ENCODE peak calls at places on chromosomes 13 and 19, in six cellular contexts. G is IMR-90, J is mesenchymal stem cell, T is H9, K is H1, C is mesendoderm. B is an unnamed sample. For H3K4me1, the result is how much of the 10 kb centered on the place peaks cover.

GRCh38 chr19:15934332-15935078 is at the start of gene CYP4F11:
- DNase-seq in G (no peak), J (no peak), T (no peak), K (no peak), C (no peak), B (no peak)

GRCh38 chr19:3359850-3360493 is 6.4 kb upstream of the NFIC start:
- DNase-seq in G (no peak), J (no peak), T (no peak), K (no peak), C (no peak), B (no peak)

GRCh38 chr19:5339470-5339949 is 1.1 kb downstream of the PTPRS start:
- DNase-seq in G (no peak), J (no peak), T (no peak), K (no peak), C (no peak), B (no peak)

GRCh38 chr19:19059837-19060611 is 3.8 kb upstream of the SLC25A42 start:
- DNase-seq in G (no peak), J (no peak), T (no peak), K (no peak), C (no peak), B (no peak)

GRCh38 chr13:100542546-100543156 is 45.9 kb downstream of the GGACT start:
- DNase-seq in G (peak), J (peak), T (peak), K (no peak), C (no peak), B (no peak)

GRCh38 chr19:17424743-17425365 is 5.0 kb downstream of the MVB12A start:
- DNase-seq in G (peak), J (peak), T (peak), K (no peak), C (peak), B (peak)

GRCh38 chr13:28576037-28576436 is 81.1 kb upstream of the FLT1 start:
- DNase-seq in G (no peak), J (no peak), T (no peak), K (no peak), C (no peak), B (no peak)

GRCh38 chr13:50122465-50122864 is 107.2 kb downstream of the KCNRG start:
- DNase-seq in G (no peak), J (no peak), T (no peak), K (no peak), C (peak), B (no peak)

GRCh38 chr13:77136902-77137420 is 110.0 kb upstream of the FBXL3 start:
- DNase-seq in G (peak), J (peak), T (no peak), K (no peak), C (peak), B (no peak)

GRCh38 chr19:42831221-42832019 is 48.1 kb downstream of the PSG1 start:
- DNase-seq in G (no peak), J (no peak), T (no peak), K (no peak), C (no peak), B (no peak)

GRCh38 chr19:51664997-51665396 is 18.4 kb upstream of the SIGLEC14 start:
- DNase-seq in G (no peak), J (no peak), T (no peak), K (no peak), C (no peak), B (no peak)

GRCh38 chr13:46172531-46172991 is 9.4 kb downstream of the LCP1 start:
- DNase-seq in G (no peak), J (no peak), T (no peak), K (no peak), C (peak), B (no peak)

GRCh38 chr13:77915676-77916075 is 3.0 kb downstream of the EDNRB start:
- DNase-seq in G (no peak), J (no peak), T (no peak), K (no peak), C (no peak), B (no peak)

GRCh38 chr13:26996965-26997752 is 174.5 kb downstream of the USP12 start:
- DNase-seq in G (no peak), J (no peak), T (no peak), K (no peak), C (no peak), B (no peak)

GRCh38 chr13:37417042-37417441 is 181.5 kb downstream of the POSTN start:
- DNase-seq in G (peak), J (peak), T (no peak), K (no peak), C (no peak), B (no peak)

GRCh38 chr19:43779820-43780219 is 953 bp downstream of the KCNN4 start:
- DNase-seq in G (no peak), J (no peak), T (no peak), K (no peak), C (no peak), B (no peak)

GRCh38 chr13:67100723-67101122 is 129.4 kb downstream of the PCDH9 start:
- DNase-seq in G (no peak), J (no peak), T (peak), K (no peak), C (peak), B (no peak)

GRCh38 chr13:39712626-39713025 is 57.2 kb downstream of the COG6 start:
- DNase-seq in G (no peak), J (no peak), T (no peak), K (no peak), C (no peak), B (no peak)

GRCh38 chr13:49733181-49733951 is 42.1 kb upstream of the EBPL start:
- DNase-seq in G (peak), J (peak), T (no peak), K (no peak), C (peak), B (no peak)

GRCh38 chr19:29566496-29567054 is 39.5 kb upstream of the POP4 start:
- DNase-seq in G (no peak), J (no peak), T (no peak), K (no peak), C (no peak), B (no peak)

GRCh38 chr13:24671367-24672117 is 8.7 kb upstream of the ATP12A start:
- DNase-seq in G (peak), J (peak), T (peak), K (no peak), C (peak), B (peak)

GRCh38 chr13:110576070-110576394 is 14.5 kb upstream of the RAB20 start:
- DNase-seq in G (no peak), J (no peak), T (no peak), K (no peak), C (no peak), B (no peak)

GRCh38 chr13:90968510-90968909 is 379.0 kb upstream of the MIR17HG start:
- DNase-seq in G (no peak), J (peak), T (peak), K (peak), C (peak), B (peak)

GRCh38 chr13:34025746-34026145 is 207.8 kb downstream of the RFC3 start:
- DNase-seq in G (peak), J (peak), T (no peak), K (no peak), C (no peak), B (no peak)

GRCh38 chr19:18253716-18254115 is 20.5 kb downstream of the IQCN start:
- DNase-seq in G (no peak), J (no peak), T (no peak), K (no peak), C (no peak), B (no peak)

DNA sequence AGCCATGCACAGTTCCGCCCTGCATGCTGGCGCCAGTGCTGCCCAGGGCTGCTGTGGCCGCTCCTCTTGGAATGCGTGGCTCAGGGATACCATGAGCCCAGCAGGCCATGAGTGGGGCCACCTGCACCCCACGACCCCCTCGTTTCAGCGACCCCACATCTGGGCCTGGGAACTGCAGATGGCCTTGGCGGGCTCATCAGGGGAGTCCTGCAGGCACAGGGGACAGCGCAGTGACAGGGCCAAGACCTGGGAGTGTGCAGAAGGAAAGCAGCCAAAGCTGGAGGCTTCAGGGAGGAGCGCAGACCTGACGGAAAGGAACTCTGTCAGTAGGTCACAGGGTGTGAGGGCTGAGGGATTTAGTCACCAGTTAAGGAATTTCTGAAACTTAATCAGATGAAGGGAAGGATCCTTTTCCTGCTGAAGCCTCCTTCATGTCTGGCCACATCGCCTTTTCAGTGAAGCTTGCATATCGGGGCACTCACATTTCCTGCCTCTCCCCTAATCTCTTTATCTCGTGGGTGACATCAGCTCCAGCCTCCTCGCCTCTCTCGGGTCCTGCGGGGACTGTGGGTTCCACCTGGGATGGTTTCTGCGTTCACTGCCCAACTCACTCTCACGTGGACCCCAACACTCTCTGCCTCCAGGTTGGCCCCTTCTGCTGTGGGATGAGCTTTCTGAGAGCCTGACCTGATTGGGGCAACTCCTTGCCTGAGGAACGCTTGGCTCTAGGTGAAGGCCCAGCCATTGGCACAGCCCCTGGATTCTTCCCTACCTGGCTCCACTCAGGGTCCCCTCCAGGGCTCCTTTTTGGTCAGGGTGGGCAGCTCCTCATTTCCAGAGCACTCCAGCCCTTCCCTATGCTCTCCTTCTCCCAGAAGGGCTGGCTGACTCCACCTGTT is 123.5 kb downstream of the CRYL1 start:
- DNase-seq in G (peak), J (peak), T (no peak), K (no peak), C (peak), B (no peak)
- H2AK5ac ChIP-seq in G (peak), J (peak), T (no peak), K (no peak), C (no peak), B (no peak)

GRCh38 chr13:75752848-75753247 is 116.7 kb downstream of the LMO7 start:
- DNase-seq in G (no peak), J (peak), T (no peak), K (no peak), C (no peak), B (no peak)
- H2BK15ac ChIP-seq in G (no peak), J (no peak), T (no peak), K (no peak), C (no peak), B (no peak)

DNA sequence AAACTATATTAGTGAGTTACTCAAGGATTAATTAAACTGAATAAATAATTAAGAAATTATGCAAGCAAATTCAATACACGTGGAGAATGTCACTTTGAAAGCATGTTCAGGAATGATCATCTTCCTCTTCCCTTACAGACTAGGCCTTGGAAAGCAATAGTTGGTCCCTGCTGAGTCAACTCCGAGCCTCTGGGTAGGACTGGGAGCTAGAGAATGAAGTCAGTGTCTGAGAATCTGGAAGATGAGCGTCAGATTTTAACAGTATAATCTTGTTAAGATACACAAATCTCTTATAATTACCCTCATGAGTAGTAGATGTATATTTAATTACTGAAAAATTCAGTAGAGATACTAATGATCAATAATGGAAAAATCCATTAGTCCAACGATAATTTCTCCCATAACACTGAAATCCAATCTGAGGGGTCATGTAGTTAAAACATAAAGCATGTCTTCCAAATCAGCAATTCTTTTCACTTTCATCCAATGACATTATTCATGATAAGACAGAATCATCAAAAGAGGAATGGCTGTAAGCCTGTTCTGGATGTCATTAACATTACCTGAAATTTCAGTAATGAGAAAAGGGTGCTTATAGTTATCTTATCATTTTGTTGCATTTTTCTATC is 423.0 kb downstream of the DCT start:
- DNase-seq in G (peak), J (peak), T (no peak), K (no peak), C (peak), B (no peak)
- H3K4me1 ChIP-seq in G (under half), J (under half), T (under half), K (under half), C (under half), B (under half)

GRCh38 chr13:106568225-106569003 is 477 bp upstream of the ARGLU1 start:
- DNase-seq in G (no peak), J (no peak), T (no peak), K (no peak), C (no peak), B (no peak)
- H2AK5ac ChIP-seq in G (peak), J (no peak), T (no peak), K (no peak), C (no peak), B (no peak)